ENCODE peak calls at places on chromosome 4, in ten cellular contexts. One of them, this sample, is unnamed.

GRCh38 chr4:145732895-145733880 is 53.2 kb downstream of the C4orf51 start:
- DNase-seq in ovary: peak; percentile 94
- DNase-seq in MG63: peak; percentile 93
- DNase-seq in pancreas: peak; percentile 96
- DNase-seq in lower leg skin: peak; percentile 99
- DNase-seq in SJCRH30: peak; percentile 90
- DNase-seq in sigmoid colon: peak; percentile 98
- DNase-seq in lower lobe of right lung: peak; percentile 96
- DNase-seq in foreskin fibroblast: peak; percentile 98
- DNase-seq in suprapubic skin: peak; percentile 92
- DNase-seq in this sample: peak; percentile 85

GRCh38 chr4:141020801-141021261 is 112.4 kb downstream of the RNF150 start:
- DNase-seq in sigmoid colon: no peak
- DNase-seq in ovary: no peak
- DNase-seq in SJCRH30: no peak
- DNase-seq in suprapubic skin: no peak
- DNase-seq in MG63: no peak
- DNase-seq in pancreas: no peak
- DNase-seq in foreskin fibroblast: peak; percentile 74
- DNase-seq in lower leg skin: no peak
- DNase-seq in lower lobe of right lung: no peak
- DNase-seq in this sample: peak; percentile 41

GRCh38 chr4:115514675-115515074 is 401.3 kb upstream of the NDST4 start:
- DNase-seq in suprapubic skin: no peak
- DNase-seq in SJCRH30: no peak
- DNase-seq in ovary: no peak
- DNase-seq in lower leg skin: no peak
- DNase-seq in sigmoid colon: no peak
- DNase-seq in MG63: no peak
- DNase-seq in lower lobe of right lung: no peak
- DNase-seq in pancreas: no peak
- DNase-seq in foreskin fibroblast: no peak
- DNase-seq in this sample: no peak

GRCh38 chr4:34644716-34645115 is 1599.6 kb downstream of the ARAP2 start:
- DNase-seq in lower leg skin: no peak
- DNase-seq in SJCRH30: peak; percentile 70
- DNase-seq in foreskin fibroblast: peak; percentile 26
- DNase-seq in lower lobe of right lung: no peak
- DNase-seq in pancreas: no peak
- DNase-seq in sigmoid colon: no peak
- DNase-seq in suprapubic skin: no peak
- DNase-seq in MG63: no peak
- DNase-seq in ovary: no peak
- DNase-seq in this sample: peak; percentile 64

GRCh38 chr4:40827774-40828173 is 78.0 kb downstream of the NSUN7 start:
- DNase-seq in MG63: no peak
- DNase-seq in lower lobe of right lung: no peak
- DNase-seq in SJCRH30: no peak
- DNase-seq in suprapubic skin: no peak
- DNase-seq in pancreas: no peak
- DNase-seq in foreskin fibroblast: no peak
- DNase-seq in lower leg skin: no peak
- DNase-seq in sigmoid colon: no peak
- DNase-seq in ovary: no peak
- DNase-seq in this sample: no peak

GRCh38 chr4:3679851-3680311 is 86.3 kb upstream of the ADRA2C start:
- DNase-seq in lower lobe of right lung: peak; percentile 48
- DNase-seq in ovary: no peak
- DNase-seq in MG63: no peak
- DNase-seq in suprapubic skin: peak; percentile 75
- DNase-seq in lower leg skin: no peak
- DNase-seq in SJCRH30: peak; percentile 66
- DNase-seq in sigmoid colon: peak; percentile 54
- DNase-seq in pancreas: peak; percentile 51
- DNase-seq in foreskin fibroblast: no peak
- DNase-seq in this sample: no peak

GRCh38 chr4:103046416-103047290 is 27.1 kb upstream of the SLC9B1 start:
- DNase-seq in lower leg skin: no peak
- DNase-seq in sigmoid colon: no peak
- DNase-seq in MG63: no peak
- DNase-seq in SJCRH30: peak; percentile 46
- DNase-seq in ovary: no peak
- DNase-seq in pancreas: no peak
- DNase-seq in foreskin fibroblast: peak; percentile 53
- DNase-seq in lower lobe of right lung: no peak
- DNase-seq in suprapubic skin: no peak
- DNase-seq in this sample: no peak

GRCh38 chr4:174871407-174871806 is 42.4 kb upstream of the GLRA3 start:
- DNase-seq in foreskin fibroblast: no peak
- DNase-seq in MG63: no peak
- DNase-seq in sigmoid colon: no peak
- DNase-seq in lower lobe of right lung: no peak
- DNase-seq in lower leg skin: no peak
- DNase-seq in ovary: no peak
- DNase-seq in suprapubic skin: no peak
- DNase-seq in pancreas: no peak
- DNase-seq in SJCRH30: no peak
- DNase-seq in this sample: no peak

GRCh38 chr4:103075894-103076776 is at the start of gene SLC9B2:
- DNase-seq in sigmoid colon: peak; percentile 86
- DNase-seq in lower leg skin: peak; percentile 92
- DNase-seq in pancreas: peak; percentile 80
- DNase-seq in MG63: peak; percentile 65
- DNase-seq in SJCRH30: peak; percentile 75
- DNase-seq in suprapubic skin: peak; percentile 84
- DNase-seq in lower lobe of right lung: peak; percentile 73
- DNase-seq in foreskin fibroblast: peak; percentile 84
- DNase-seq in ovary: peak; percentile 65
- DNase-seq in this sample: no peak

GRCh38 chr4:148116264-148116663 is 325.9 kb downstream of the NR3C2 start:
- DNase-seq in lower lobe of right lung: no peak
- DNase-seq in SJCRH30: peak; percentile 78
- DNase-seq in sigmoid colon: no peak
- DNase-seq in foreskin fibroblast: peak; percentile 77
- DNase-seq in lower leg skin: no peak
- DNase-seq in pancreas: no peak
- DNase-seq in suprapubic skin: no peak
- DNase-seq in ovary: no peak
- DNase-seq in MG63: no peak
- DNase-seq in this sample: peak; percentile 81

GRCh38 chr4:127055349-127055748 is 577.4 kb upstream of the INTU start:
- DNase-seq in SJCRH30: peak; percentile 34
- DNase-seq in foreskin fibroblast: peak; percentile 67
- DNase-seq in sigmoid colon: no peak
- DNase-seq in MG63: peak; percentile 66
- DNase-seq in lower lobe of right lung: no peak
- DNase-seq in suprapubic skin: no peak
- DNase-seq in ovary: no peak
- DNase-seq in pancreas: no peak
- DNase-seq in lower leg skin: no peak
- DNase-seq in this sample: peak; percentile 55

GRCh38 chr4:108502366-108502765 is 118.0 kb upstream of the RPL34 start:
- DNase-seq in ovary: no peak
- DNase-seq in lower leg skin: no peak
- DNase-seq in pancreas: no peak
- DNase-seq in SJCRH30: no peak
- DNase-seq in lower lobe of right lung: no peak
- DNase-seq in foreskin fibroblast: no peak
- DNase-seq in MG63: no peak
- DNase-seq in suprapubic skin: no peak
- DNase-seq in sigmoid colon: no peak
- DNase-seq in this sample: no peak

GRCh38 chr4:151957163-151957562 is 196.4 kb upstream of the GATB start:
- DNase-seq in suprapubic skin: no peak
- DNase-seq in foreskin fibroblast: no peak
- DNase-seq in SJCRH30: no peak
- DNase-seq in MG63: no peak
- DNase-seq in lower lobe of right lung: no peak
- DNase-seq in sigmoid colon: no peak
- DNase-seq in lower leg skin: no peak
- DNase-seq in pancreas: no peak
- DNase-seq in ovary: no peak
- DNase-seq in this sample: no peak
- H3K4me3 ChIP-seq in suprapubic skin: no peak overlapping the region
- H3K4me3 ChIP-seq in foreskin fibroblast: no peak overlapping the region
- H3K4me3 ChIP-seq in SJCRH30: no peak overlapping the region
- H3K4me3 ChIP-seq in MG63: no peak overlapping the region
- H3K4me3 ChIP-seq in lower lobe of right lung: no peak overlapping the region
- H3K4me3 ChIP-seq in sigmoid colon: no peak overlapping the region
- H3K4me3 ChIP-seq in lower leg skin: no peak overlapping the region
- H3K4me3 ChIP-seq in pancreas: no peak overlapping the region
- H3K4me3 ChIP-seq in ovary: no peak overlapping the region
- H3K4me3 ChIP-seq in this sample: no peak overlapping the region

DNA sequence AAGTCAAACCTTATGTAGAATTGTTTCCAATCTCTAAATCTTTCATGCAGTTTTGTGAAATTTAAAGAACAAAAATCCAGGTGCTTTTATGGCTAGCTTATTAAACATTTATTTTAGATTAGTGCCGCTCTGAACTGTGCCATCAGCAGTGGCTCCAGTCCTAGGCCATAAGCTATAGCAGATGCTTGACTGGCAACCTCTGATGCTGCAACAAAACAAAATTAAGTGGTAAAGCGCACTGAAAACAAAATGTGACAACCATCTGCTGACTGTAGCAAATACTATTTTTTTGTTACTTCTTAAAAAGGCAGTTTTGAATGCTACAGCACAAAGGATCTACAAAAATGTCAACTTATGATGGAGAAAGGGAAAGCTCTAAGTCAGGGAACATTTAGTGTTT is 237.4 kb downstream of the DCLK2 start:
- DNase-seq in MG63: no peak
- DNase-seq in SJCRH30: no peak
- DNase-seq in pancreas: no peak
- DNase-seq in ovary: no peak
- DNase-seq in sigmoid colon: no peak
- DNase-seq in suprapubic skin: no peak
- DNase-seq in lower lobe of right lung: no peak
- DNase-seq in lower leg skin: no peak
- DNase-seq in foreskin fibroblast: no peak
- DNase-seq in this sample: no peak
- H3K4me3 ChIP-seq in MG63: no peak overlapping the region
- H3K4me3 ChIP-seq in SJCRH30: no peak overlapping the region
- H3K4me3 ChIP-seq in pancreas: no peak overlapping the region
- H3K4me3 ChIP-seq in ovary: no peak overlapping the region
- H3K4me3 ChIP-seq in sigmoid colon: no peak overlapping the region
- H3K4me3 ChIP-seq in suprapubic skin: no peak overlapping the region
- H3K4me3 ChIP-seq in lower lobe of right lung: no peak overlapping the region
- H3K4me3 ChIP-seq in lower leg skin: no peak overlapping the region
- H3K4me3 ChIP-seq in foreskin fibroblast: no peak overlapping the region
- H3K4me3 ChIP-seq in this sample: no peak overlapping the region

DNA sequence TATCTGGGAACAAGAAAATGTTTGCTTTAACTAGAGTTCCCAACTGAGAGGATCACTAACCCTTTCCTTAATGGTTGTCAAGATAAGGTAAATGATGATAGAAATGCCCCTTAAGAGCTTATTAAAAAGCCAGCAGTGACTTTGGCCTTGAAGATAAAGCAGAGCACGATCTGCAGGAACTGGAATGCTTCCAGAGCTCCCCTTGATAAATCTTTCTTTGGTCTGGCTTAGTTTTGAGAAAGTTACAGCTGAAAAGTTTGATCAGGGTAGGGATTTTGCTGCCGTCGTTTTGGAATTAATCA is 64.0 kb downstream of the PTTG2 start:
- DNase-seq in lower leg skin: no peak
- DNase-seq in SJCRH30: no peak
- DNase-seq in sigmoid colon: no peak
- DNase-seq in pancreas: no peak
- DNase-seq in MG63: no peak
- DNase-seq in foreskin fibroblast: no peak
- DNase-seq in ovary: no peak
- DNase-seq in lower lobe of right lung: no peak
- DNase-seq in suprapubic skin: no peak
- DNase-seq in this sample: no peak
- H3K4me3 ChIP-seq in lower leg skin: no peak overlapping the region
- H3K4me3 ChIP-seq in SJCRH30: no peak overlapping the region
- H3K4me3 ChIP-seq in sigmoid colon: peak overlapping the region; percentile 18
- H3K4me3 ChIP-seq in pancreas: no peak overlapping the region
- H3K4me3 ChIP-seq in MG63: no peak overlapping the region
- H3K4me3 ChIP-seq in foreskin fibroblast: no peak overlapping the region
- H3K4me3 ChIP-seq in ovary: no peak overlapping the region
- H3K4me3 ChIP-seq in lower lobe of right lung: peak overlapping the region; percentile 27
- H3K4me3 ChIP-seq in suprapubic skin: no peak overlapping the region
- H3K4me3 ChIP-seq in this sample: no peak overlapping the region

GRCh38 chr4:24235609-24236008 is 345.8 kb upstream of the PPARGC1A start:
- DNase-seq in lower leg skin: no peak
- DNase-seq in lower lobe of right lung: no peak
- DNase-seq in sigmoid colon: no peak
- DNase-seq in SJCRH30: no peak
- DNase-seq in pancreas: no peak
- DNase-seq in foreskin fibroblast: peak; percentile 8
- DNase-seq in ovary: no peak
- DNase-seq in MG63: no peak
- DNase-seq in suprapubic skin: no peak
- DNase-seq in this sample: no peak

GRCh38 chr4:24236532-24236931 is 346.7 kb upstream of the PPARGC1A start:
- DNase-seq in MG63: no peak
- DNase-seq in ovary: no peak
- DNase-seq in foreskin fibroblast: peak; percentile 36
- DNase-seq in lower lobe of right lung: no peak
- DNase-seq in pancreas: no peak
- DNase-seq in suprapubic skin: no peak
- DNase-seq in lower leg skin: no peak
- DNase-seq in SJCRH30: no peak
- DNase-seq in sigmoid colon: no peak
- DNase-seq in this sample: no peak

GRCh38 chr4:24237709-24238108 is 346.6 kb downstream of the DHX15 start:
- DNase-seq in ovary: no peak
- DNase-seq in SJCRH30: no peak
- DNase-seq in MG63: no peak
- DNase-seq in lower leg skin: no peak
- DNase-seq in lower lobe of right lung: no peak
- DNase-seq in foreskin fibroblast: no peak
- DNase-seq in pancreas: no peak
- DNase-seq in sigmoid colon: no peak
- DNase-seq in suprapubic skin: no peak
- DNase-seq in this sample: no peak

GRCh38 chr4:24230955-24231354 is 341.1 kb upstream of the PPARGC1A start:
- DNase-seq in lower lobe of right lung: no peak
- DNase-seq in suprapubic skin: no peak
- DNase-seq in SJCRH30: no peak
- DNase-seq in foreskin fibroblast: no peak
- DNase-seq in sigmoid colon: no peak
- DNase-seq in lower leg skin: no peak
- DNase-seq in MG63: no peak
- DNase-seq in ovary: no peak
- DNase-seq in pancreas: no peak
- DNase-seq in this sample: no peak

GRCh38 chr4:24234288-24234848 is 344.5 kb upstream of the PPARGC1A start:
- DNase-seq in ovary: no peak
- DNase-seq in SJCRH30: no peak
- DNase-seq in pancreas: no peak
- DNase-seq in sigmoid colon: no peak
- DNase-seq in suprapubic skin: no peak
- DNase-seq in MG63: no peak
- DNase-seq in lower leg skin: no peak
- DNase-seq in foreskin fibroblast: no peak
- DNase-seq in lower lobe of right lung: no peak
- DNase-seq in this sample: no peak
- H3K4me3 ChIP-seq in ovary: no peak overlapping the region
- H3K4me3 ChIP-seq in SJCRH30: no peak overlapping the region
- H3K4me3 ChIP-seq in pancreas: no peak overlapping the region
- H3K4me3 ChIP-seq in sigmoid colon: no peak overlapping the region
- H3K4me3 ChIP-seq in suprapubic skin: no peak overlapping the region
- H3K4me3 ChIP-seq in MG63: no peak overlapping the region
- H3K4me3 ChIP-seq in lower leg skin: no peak overlapping the region
- H3K4me3 ChIP-seq in foreskin fibroblast: no peak overlapping the region
- H3K4me3 ChIP-seq in lower lobe of right lung: no peak overlapping the region
- H3K4me3 ChIP-seq in this sample: no peak overlapping the region

GRCh38 chr4:119663160-119663788 is 34.7 kb upstream of the PDE5A start:
- DNase-seq in MG63: no peak
- DNase-seq in foreskin fibroblast: no peak
- DNase-seq in SJCRH30: no peak
- DNase-seq in lower lobe of right lung: no peak
- DNase-seq in ovary: no peak
- DNase-seq in lower leg skin: no peak
- DNase-seq in sigmoid colon: no peak
- DNase-seq in suprapubic skin: no peak
- DNase-seq in pancreas: no peak
- DNase-seq in this sample: no peak
- H3K4me3 ChIP-seq in MG63: no peak overlapping the region
- H3K4me3 ChIP-seq in foreskin fibroblast: no peak overlapping the region
- H3K4me3 ChIP-seq in SJCRH30: no peak overlapping the region
- H3K4me3 ChIP-seq in lower lobe of right lung: peak overlapping the region; percentile 7
- H3K4me3 ChIP-seq in ovary: no peak overlapping the region
- H3K4me3 ChIP-seq in lower leg skin: no peak overlapping the region
- H3K4me3 ChIP-seq in sigmoid colon: peak overlapping the region; percentile 23
- H3K4me3 ChIP-seq in suprapubic skin: no peak overlapping the region
- H3K4me3 ChIP-seq in pancreas: no peak overlapping the region
- H3K4me3 ChIP-seq in this sample: no peak overlapping the region

This sample was measured in skeletal muscle cell.